ENCODE peak calls at places on chromosomes 16 and 17, in six cellular contexts. H is PC-3, Q is cardiac muscle cell, D is heart left ventricle, V is Peyer's patch, U is psoas muscle. B is an unnamed sample.
A peak's percentile ranks its signal among the peaks of the same experiment; 100 is the strongest.

GRCh38 chr17:13940858-13941665 is 128.2 kb upstream of the COX10 start:
- DNase-seq in H (peak; percentile 90), Q (no peak), D (no peak), V (no peak), U (no peak), B (no peak)

GRCh38 chr17:78168906-78169793 is 769 bp downstream of the SYNGR2 start:
- DNase-seq in H (peak; percentile 84), Q (peak; percentile 67), D (peak; percentile 69), V (peak; percentile 85), U (peak; percentile 75), B (peak; percentile 86)

GRCh38 chr16:88654363-88655052 is 3.7 kb upstream of the CYBA start:
- DNase-seq in H (no peak), Q (no peak), D (no peak), V (no peak), U (no peak), B (no peak)

GRCh38 chr16:29815032-29815721 is 775 bp upstream of the PAGR1 start:
- DNase-seq in H (no peak), Q (no peak), D (peak; percentile 54), V (peak; percentile 71), U (peak; percentile 72), B (peak; percentile 68)

GRCh38 chr17:75849724-75850123 is 5.4 kb downstream of the WBP2 start:
- DNase-seq in H (no peak), Q (no peak), D (no peak), V (no peak), U (no peak), B (no peak)

GRCh38 chr16:24580665-24581064 is 41.3 kb downstream of the RBBP6 start:
- DNase-seq in H (peak; percentile 53), Q (no peak), D (no peak), V (no peak), U (no peak), B (no peak)

GRCh38 chr17:64262422-64263260 is at the start of gene TEX2:
- DNase-seq in H (peak; percentile 41), Q (peak; percentile 49), D (peak; percentile 67), V (peak; percentile 78), U (peak; percentile 89), B (peak; percentile 77)

GRCh38 chr16:67781548-67781921 is 24.8 kb downstream of the RANBP10 start:
- DNase-seq in H (no peak), Q (no peak), D (no peak), V (no peak), U (no peak), B (no peak)

GRCh38 chr17:64209983-64210382 is 53.1 kb downstream of the TEX2 start:
- DNase-seq in H (no peak), Q (no peak), D (no peak), V (no peak), U (no peak), B (no peak)

GRCh38 chr16:5722220-5722619 is 624.6 kb upstream of the EEF2KMT start:
- DNase-seq in H (no peak), Q (no peak), D (no peak), V (no peak), U (no peak), B (no peak)

GRCh38 chr16:81730090-81731051 is 48.7 kb upstream of the PLCG2 start:
- DNase-seq in H (peak; percentile 44), Q (peak; percentile 90), D (peak; percentile 89), V (peak; percentile 90), U (peak; percentile 87), B (peak; percentile 87)

GRCh38 chr16:23856345-23856744 is 20.6 kb downstream of the PRKCB start:
- DNase-seq in H (no peak), Q (no peak), D (no peak), V (no peak), U (no peak), B (no peak)

GRCh38 chr17:63470116-63470515 is 6.7 kb upstream of the ACE start:
- DNase-seq in H (no peak), Q (no peak), D (no peak), V (no peak), U (no peak), B (no peak)

GRCh38 chr16:77786448-77786847 is 1.9 kb upstream of the VAT1L start:
- DNase-seq in H (no peak), Q (no peak), D (no peak), V (no peak), U (no peak), B (no peak)

GRCh38 chr17:57868775-57869598 is 19.1 kb upstream of the MRPS23 start:
- DNase-seq in H (no peak), Q (no peak), D (no peak), V (no peak), U (peak; percentile 1), B (no peak)

GRCh38 chr17:32871736-32872135 is 5.2 kb downstream of the MYO1D start:
- DNase-seq in H (no peak), Q (no peak), D (peak; percentile 26), V (no peak), U (no peak), B (no peak)

GRCh38 chr17:60230358-60230757 is 80.6 kb downstream of the CA4 start:
- DNase-seq in H (no peak), Q (no peak), D (no peak), V (no peak), U (no peak), B (no peak)

GRCh38 chr17:37056622-37057021 is 107.9 kb downstream of the AATF start:
- DNase-seq in H (no peak), Q (no peak), D (no peak), V (no peak), U (no peak), B (no peak)
- TF ChIP-seq CTCF in H (no peak), Q (no peak), D (no peak), V (no peak), U (no peak), B (no peak)

GRCh38 chr17:7476474-7476873 is 3.0 kb downstream of the ZBTB4 start:
- DNase-seq in H (peak; percentile 77), Q (no peak), D (no peak), V (no peak), U (no peak), B (no peak)
- H3K4me1 ChIP-seq in H (peaks cover 33% of the 10 kb centered on the region), Q (peaks cover 33% of the 10 kb centered on the region), D (peaks cover 38% of the 10 kb centered on the region), V (peaks cover 49% of the 10 kb centered on the region), U (peaks cover 58% of the 10 kb centered on the region), B (peaks cover 10% of the 10 kb centered on the region)

DNA sequence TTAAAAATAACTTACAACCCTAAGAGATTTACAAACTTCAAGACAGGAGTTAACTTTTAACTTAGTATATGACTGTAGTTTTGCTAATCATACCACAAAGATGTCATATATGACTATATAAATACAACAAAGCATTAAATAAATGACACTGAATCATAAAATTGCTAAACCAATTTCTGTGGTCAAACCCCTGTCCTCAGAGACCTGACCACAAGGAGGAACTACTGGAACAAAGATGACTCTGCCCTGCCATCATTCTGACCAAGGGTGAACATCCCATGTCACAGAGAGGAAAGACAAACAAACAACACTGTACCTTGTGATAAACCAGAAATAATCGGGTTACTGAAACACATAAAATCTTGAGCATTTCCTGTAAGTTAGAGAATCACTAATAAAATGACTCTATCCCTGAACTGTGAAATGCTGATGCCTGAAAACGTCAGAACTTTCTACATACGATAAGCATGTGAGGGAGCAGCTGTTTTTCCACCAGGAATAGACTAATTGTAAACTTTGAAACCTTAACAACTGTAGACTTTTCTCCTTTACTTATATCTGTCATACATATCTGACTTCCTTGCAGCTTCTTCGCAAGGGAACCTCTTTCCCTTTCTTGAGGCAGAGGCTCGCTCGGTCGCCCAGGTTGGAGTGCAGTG is 47.9 kb downstream of the WDR59 start:
- DNase-seq in H (peak; percentile 93), Q (no peak), D (no peak), V (no peak), U (no peak), B (peak; percentile 9)
- TF ChIP-seq CTCF in H (no peak), Q (no peak), D (no peak), V (peak; percentile 35), U (no peak), B (no peak)

DNA sequence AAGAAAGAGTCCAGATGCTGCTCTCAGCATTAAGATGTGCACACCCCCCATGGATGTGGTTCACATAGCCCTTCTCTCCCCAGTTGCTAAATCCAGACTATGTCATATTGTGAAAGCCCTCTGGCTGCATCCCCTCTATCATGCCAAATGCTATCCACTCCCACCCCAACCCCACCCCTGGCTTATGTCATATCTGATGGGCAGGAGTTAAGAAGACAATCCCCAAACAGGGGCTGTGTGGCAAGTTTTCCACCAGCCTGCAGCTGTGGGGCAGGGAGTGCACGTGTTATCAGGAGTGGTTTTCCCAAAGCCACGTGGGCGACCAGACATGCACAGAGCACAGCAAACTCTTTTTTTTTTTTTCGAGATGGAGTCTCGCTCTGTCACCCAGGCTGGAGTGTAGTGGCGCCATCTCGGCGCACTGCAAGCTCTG is 10.0 kb downstream of the FAM117A start:
- DNase-seq in H (no peak), Q (no peak), D (peak; percentile 72), V (no peak), U (no peak), B (no peak)
- H3K4me1 ChIP-seq in H (no peaks in the 10 kb centered on the region), Q (peaks cover 14% of the 10 kb centered on the region), D (no peaks in the 10 kb centered on the region), V (no peaks in the 10 kb centered on the region), U (no peaks in the 10 kb centered on the region), B (no peaks in the 10 kb centered on the region)

GRCh38 chr17:38354466-38354865 is 2.8 kb downstream of the SOCS7 start:
- DNase-seq in H (no peak), Q (no peak), D (no peak), V (no peak), U (no peak), B (no peak)

GRCh38 chr17:38355256-38355655 is 3.6 kb downstream of the SOCS7 start:
- DNase-seq in H (no peak), Q (no peak), D (no peak), V (no peak), U (no peak), B (no peak)

GRCh38 chr17:38352245-38353083 is 820 bp downstream of the SOCS7 start:
- DNase-seq in H (peak; percentile 6), Q (peak; percentile 53), D (peak; percentile 39), V (peak; percentile 52), U (peak; percentile 63), B (peak; percentile 27)

GRCh38 chr17:38353084-38353604 is 1.5 kb downstream of the SOCS7 start:
- DNase-seq in H (no peak), Q (no peak), D (no peak), V (no peak), U (no peak), B (no peak)

GRCh38 chr17:38353668-38354067 is 2.0 kb downstream of the SOCS7 start:
- DNase-seq in H (no peak), Q (no peak), D (no peak), V (no peak), U (no peak), B (no peak)
- TF ChIP-seq CTCF in H (no peak), Q (no peak), D (no peak), V (no peak), U (no peak), B (no peak)